ENCODE peak calls at places on chromosomes 13 and 19, in six cellular contexts. One of them, this sample, is unnamed.
A peak's percentile ranks its signal among the peaks of the same experiment; 100 is the strongest.

GRCh38 chr19:45113628-45114027 is 20.6 kb downstream of the PPP1R37 start:
- DNase-seq in left lung: no peak
- DNase-seq in AG09319: no peak
- DNase-seq in heart right ventricle: no peak
- DNase-seq in coronary artery: no peak
- DNase-seq in BJ: no peak
- DNase-seq in this sample: no peak

GRCh38 chr19:47445937-47446402 is 25.7 kb downstream of the SLC8A2 start:
- DNase-seq in left lung: peak; percentile 47
- DNase-seq in AG09319: no peak
- DNase-seq in heart right ventricle: no peak
- DNase-seq in coronary artery: no peak
- DNase-seq in BJ: no peak
- DNase-seq in this sample: peak; percentile 45

GRCh38 chr19:16541526-16542044 is 652 bp downstream of the CHERP start:
- DNase-seq in left lung: no peak
- DNase-seq in AG09319: no peak
- DNase-seq in heart right ventricle: no peak
- DNase-seq in coronary artery: no peak
- DNase-seq in BJ: no peak
- DNase-seq in this sample: no peak

GRCh38 chr13:42969558-42970172 is 22.4 kb downstream of the EPSTI1 start:
- DNase-seq in left lung: peak; percentile 77
- DNase-seq in AG09319: peak; percentile 44
- DNase-seq in heart right ventricle: peak; percentile 79
- DNase-seq in coronary artery: peak; percentile 74
- DNase-seq in BJ: no peak
- DNase-seq in this sample: peak; percentile 81

GRCh38 chr13:38570706-38571105 is 116.2 kb upstream of the FREM2 start:
- DNase-seq in left lung: no peak
- DNase-seq in AG09319: no peak
- DNase-seq in heart right ventricle: no peak
- DNase-seq in coronary artery: no peak
- DNase-seq in BJ: no peak
- DNase-seq in this sample: no peak

GRCh38 chr13:32779119-32779518 is 192.9 kb downstream of the PDS5B start:
- DNase-seq in left lung: no peak
- DNase-seq in AG09319: no peak
- DNase-seq in heart right ventricle: no peak
- DNase-seq in coronary artery: no peak
- DNase-seq in BJ: no peak
- DNase-seq in this sample: no peak

GRCh38 chr19:8363803-8364771 is at the start of gene ANGPTL4:
- DNase-seq in left lung: no peak
- DNase-seq in AG09319: peak; percentile 46
- DNase-seq in heart right ventricle: peak; percentile 78
- DNase-seq in coronary artery: no peak
- DNase-seq in BJ: no peak
- DNase-seq in this sample: no peak

GRCh38 chr19:5154129-5154798 is 185.4 kb downstream of the KDM4B start:
- DNase-seq in left lung: no peak
- DNase-seq in AG09319: no peak
- DNase-seq in heart right ventricle: peak; percentile 34
- DNase-seq in coronary artery: peak; percentile 69
- DNase-seq in BJ: no peak
- DNase-seq in this sample: no peak

GRCh38 chr19:13187419-13187818 is 37.2 kb downstream of the IER2 start:
- DNase-seq in left lung: no peak
- DNase-seq in AG09319: no peak
- DNase-seq in heart right ventricle: no peak
- DNase-seq in coronary artery: no peak
- DNase-seq in BJ: no peak
- DNase-seq in this sample: no peak

GRCh38 chr19:49573451-49573850 is 6.9 kb downstream of the NOSIP start:
- DNase-seq in left lung: no peak
- DNase-seq in AG09319: no peak
- DNase-seq in heart right ventricle: no peak
- DNase-seq in coronary artery: no peak
- DNase-seq in BJ: no peak
- DNase-seq in this sample: no peak

GRCh38 chr19:49570138-49570856 is 10.1 kb downstream of the NOSIP start:
- DNase-seq in left lung: no peak
- DNase-seq in AG09319: peak; percentile 60
- DNase-seq in heart right ventricle: no peak
- DNase-seq in coronary artery: no peak
- DNase-seq in BJ: no peak
- DNase-seq in this sample: peak; percentile 39

GRCh38 chr19:49573009-49573408 is 7.3 kb downstream of the NOSIP start:
- DNase-seq in left lung: no peak
- DNase-seq in AG09319: no peak
- DNase-seq in heart right ventricle: no peak
- DNase-seq in coronary artery: no peak
- DNase-seq in BJ: no peak
- DNase-seq in this sample: no peak

GRCh38 chr19:49574206-49574755 is 6.1 kb downstream of the NOSIP start:
- DNase-seq in left lung: no peak
- DNase-seq in AG09319: no peak
- DNase-seq in heart right ventricle: no peak
- DNase-seq in coronary artery: no peak
- DNase-seq in BJ: no peak
- DNase-seq in this sample: no peak

GRCh38 chr19:49570997-49571676 is 9.2 kb downstream of the NOSIP start:
- DNase-seq in left lung: no peak
- DNase-seq in AG09319: no peak
- DNase-seq in heart right ventricle: no peak
- DNase-seq in coronary artery: no peak
- DNase-seq in BJ: no peak
- DNase-seq in this sample: no peak
- TF ChIP-seq CTCF in left lung: no peak
- TF ChIP-seq CTCF in AG09319: no peak
- TF ChIP-seq CTCF in heart right ventricle: peak; percentile 44
- TF ChIP-seq CTCF in coronary artery: no peak
- TF ChIP-seq CTCF in BJ: no peak
- TF ChIP-seq CTCF in this sample: no peak

GRCh38 chr13:26968431-26969335 is 202.9 kb downstream of the USP12 start:
- DNase-seq in left lung: no peak
- DNase-seq in AG09319: no peak
- DNase-seq in heart right ventricle: no peak
- DNase-seq in coronary artery: no peak
- DNase-seq in BJ: no peak
- DNase-seq in this sample: no peak

GRCh38 chr13:26973946-26974345 is 197.7 kb downstream of the USP12 start:
- DNase-seq in left lung: no peak
- DNase-seq in AG09319: no peak
- DNase-seq in heart right ventricle: no peak
- DNase-seq in coronary artery: no peak
- DNase-seq in BJ: no peak
- DNase-seq in this sample: no peak

GRCh38 chr13:26976336-26976735 is 195.3 kb downstream of the USP12 start:
- DNase-seq in left lung: no peak
- DNase-seq in AG09319: no peak
- DNase-seq in heart right ventricle: no peak
- DNase-seq in coronary artery: no peak
- DNase-seq in BJ: no peak
- DNase-seq in this sample: no peak

GRCh38 chr13:26973281-26973680 is 198.3 kb downstream of the USP12 start:
- DNase-seq in left lung: no peak
- DNase-seq in AG09319: no peak
- DNase-seq in heart right ventricle: no peak
- DNase-seq in coronary artery: no peak
- DNase-seq in BJ: no peak
- DNase-seq in this sample: no peak

DNA sequence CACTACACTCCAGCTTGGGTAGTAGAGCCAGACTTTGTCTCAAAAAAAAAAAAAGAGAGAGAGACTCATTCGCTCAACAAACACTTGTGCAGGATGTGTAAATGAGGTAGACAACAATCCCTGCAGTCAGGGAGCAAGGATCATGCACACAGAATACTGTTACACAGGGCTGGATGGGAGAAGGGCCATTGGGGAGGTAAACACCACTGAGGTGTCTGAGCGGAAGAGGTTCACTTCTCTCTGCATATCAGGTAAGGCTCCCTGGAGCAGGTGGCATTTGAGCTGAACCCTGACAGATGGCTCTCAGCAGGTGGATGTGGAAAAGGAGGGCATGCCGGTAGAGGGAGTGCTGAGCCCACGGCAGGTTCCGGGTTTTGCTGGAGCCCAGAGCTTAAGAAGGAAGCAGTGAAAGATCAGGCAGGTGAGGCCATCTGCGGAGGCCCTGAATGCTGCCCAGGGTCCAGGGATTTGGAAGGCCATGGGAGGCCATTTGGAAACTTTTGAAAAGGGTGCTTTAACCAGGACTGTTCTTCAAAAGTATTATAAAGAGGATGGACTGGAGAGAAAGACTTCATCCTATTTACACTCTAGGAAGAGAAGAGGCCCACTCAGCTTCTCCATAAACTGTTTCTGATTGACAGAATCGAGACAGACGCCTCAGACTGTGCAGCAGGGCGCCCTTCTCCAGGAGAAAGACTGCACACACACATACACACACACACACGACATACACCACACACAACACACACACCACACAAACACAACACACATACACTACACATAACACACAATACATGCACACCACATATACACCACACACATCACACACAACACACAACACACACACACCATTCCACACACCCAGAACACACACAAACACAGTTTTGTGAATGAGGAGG is 199.4 kb downstream of the USP12 start:
- DNase-seq in left lung: no peak
- DNase-seq in AG09319: no peak
- DNase-seq in heart right ventricle: no peak
- DNase-seq in coronary artery: no peak
- DNase-seq in BJ: no peak
- DNase-seq in this sample: no peak
- TF ChIP-seq CTCF in left lung: peak; percentile 11
- TF ChIP-seq CTCF in AG09319: peak; percentile 29
- TF ChIP-seq CTCF in heart right ventricle: peak; percentile 36
- TF ChIP-seq CTCF in coronary artery: no peak
- TF ChIP-seq CTCF in BJ: peak; percentile 61
- TF ChIP-seq CTCF in this sample: no peak

GRCh38 chr19:11145147-11145924 is 10.2 kb downstream of the SPC24 start:
- DNase-seq in left lung: no peak
- DNase-seq in AG09319: no peak
- DNase-seq in heart right ventricle: no peak
- DNase-seq in coronary artery: no peak
- DNase-seq in BJ: no peak
- DNase-seq in this sample: no peak

GRCh38 chr19:11140896-11141295 is 14.7 kb downstream of the SPC24 start:
- DNase-seq in left lung: no peak
- DNase-seq in AG09319: no peak
- DNase-seq in heart right ventricle: no peak
- DNase-seq in coronary artery: no peak
- DNase-seq in BJ: no peak
- DNase-seq in this sample: no peak

GRCh38 chr19:11138659-11139526 is 16.7 kb downstream of the SPC24 start:
- DNase-seq in left lung: peak; percentile 81
- DNase-seq in AG09319: no peak
- DNase-seq in heart right ventricle: peak; percentile 86
- DNase-seq in coronary artery: peak; percentile 92
- DNase-seq in BJ: peak; percentile 61
- DNase-seq in this sample: no peak

GRCh38 chr19:11142528-11143171 is 12.9 kb downstream of the SPC24 start:
- DNase-seq in left lung: peak; percentile 89
- DNase-seq in AG09319: peak; percentile 90
- DNase-seq in heart right ventricle: peak; percentile 95
- DNase-seq in coronary artery: peak; percentile 95
- DNase-seq in BJ: peak; percentile 67
- DNase-seq in this sample: no peak

GRCh38 chr19:11141937-11142527 is 13.6 kb downstream of the SPC24 start:
- DNase-seq in left lung: peak; percentile 46
- DNase-seq in AG09319: no peak
- DNase-seq in heart right ventricle: no peak
- DNase-seq in coronary artery: no peak
- DNase-seq in BJ: no peak
- DNase-seq in this sample: no peak
- TF ChIP-seq CTCF in left lung: no peak
- TF ChIP-seq CTCF in AG09319: no peak
- TF ChIP-seq CTCF in heart right ventricle: peak; percentile 33
- TF ChIP-seq CTCF in coronary artery: no peak
- TF ChIP-seq CTCF in BJ: peak; percentile 14
- TF ChIP-seq CTCF in this sample: no peak

DNA sequence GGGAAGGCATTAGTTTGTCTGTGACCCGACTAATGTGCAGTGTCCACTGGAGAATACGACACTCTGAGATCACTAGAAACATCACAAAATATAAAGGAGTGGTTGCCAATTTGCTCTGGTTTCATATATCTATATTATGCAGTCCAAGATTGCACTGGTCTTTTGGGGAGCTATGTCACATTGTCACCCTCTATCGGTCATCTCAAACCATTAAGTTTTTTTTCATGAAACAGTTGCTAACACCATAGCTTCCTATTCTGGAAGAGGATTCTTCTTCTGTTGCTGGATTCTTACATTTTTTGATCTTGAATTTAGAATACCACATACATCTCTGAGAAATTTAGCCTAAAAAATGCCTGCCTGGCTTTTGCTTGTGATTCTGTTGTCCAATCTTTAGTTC is 168.6 kb downstream of the LACC1 start:
- DNase-seq in left lung: no peak
- DNase-seq in AG09319: no peak
- DNase-seq in heart right ventricle: no peak
- DNase-seq in coronary artery: no peak
- DNase-seq in BJ: no peak
- DNase-seq in this sample: no peak
- TF ChIP-seq CTCF in left lung: no peak
- TF ChIP-seq CTCF in AG09319: no peak
- TF ChIP-seq CTCF in heart right ventricle: no peak
- TF ChIP-seq CTCF in coronary artery: no peak
- TF ChIP-seq CTCF in BJ: no peak
- TF ChIP-seq CTCF in this sample: no peak

This sample was measured in natural killer cell.